ENCODE peak calls at places on chromosomes 6 and 20, in ten cellular contexts. U is NCI-H1105; O is NCI-H2081 treated with DMSO at 0.1 percent for 48 hours; J is Right ventricle myocardium inferior; M is Calu3; K is stimulated activated CD4-positive, alpha-beta T cell treated with anti-CD3 and anti-CD28 coated beads, Interleukin-12 subunit alpha, Interleukin-12 subunit beta, amount 100 ng/mL, for 48 hours; Y is nephron progenitor cell; F is activated CD8-positive, alpha-beta memory T cell treated with anti-CD3 and anti-CD28 coated beads for 1 hour; N is body of pancreas; H is GM23248. G is an unnamed sample.
A peak's percentile ranks its signal among the peaks of the same experiment; 100 is the strongest.

GRCh38 chr20:50995506-50995905 is 27.4 kb downstream of the KCNG1 start:
- DNase-seq in H (peak; percentile 56), U (no peak), F (no peak), O (no peak), M (no peak), Y (no peak), N (no peak), J (no peak), K (no peak), G (no peak)

GRCh38 chr6:50791900-50792508 is 26.7 kb upstream of the TFAP2B start:
- DNase-seq in M (peak; percentile 29), O (peak; percentile 2), N (peak; percentile 27), J (no peak), F (no peak), U (peak; percentile 41), Y (peak; percentile 29), K (no peak), H (peak; percentile 75), G (peak; percentile 12)

GRCh38 chr6:157151989-157152388 is 171.3 kb downstream of the TMEM242 start:
- DNase-seq in M (no peak), O (no peak), J (no peak), F (no peak), H (peak; percentile 70), K (no peak), Y (no peak), N (no peak), U (no peak), G (no peak)

GRCh38 chr20:14189794-14190402 is 147.5 kb downstream of the FLRT3 start:
- DNase-seq in J (no peak), K (no peak), U (peak; percentile 28), N (no peak), M (peak; percentile 12), F (no peak), Y (no peak), O (peak; percentile 5), H (peak; percentile 70), G (no peak)

GRCh38 chr6:79762370-79762769 is 131.2 kb downstream of the SH3BGRL2 start:
- DNase-seq in N (no peak), F (no peak), J (no peak), M (peak; percentile 13), K (no peak), U (no peak), Y (no peak), H (peak; percentile 19), O (no peak), G (no peak)

GRCh38 chr20:7859371-7859802 is 80.9 kb downstream of the HAO1 start:
- DNase-seq in Y (peak; percentile 14), N (peak; percentile 39), H (peak; percentile 79), O (peak; percentile 44), J (no peak), M (peak; percentile 23), U (peak; percentile 49), F (no peak), K (no peak), G (no peak)

GRCh38 chr6:82589509-82590206 is 226.0 kb downstream of the TPBG start:
- DNase-seq in H (peak; percentile 84), K (no peak), Y (no peak), N (no peak), F (no peak), O (no peak), J (no peak), U (no peak), M (peak; percentile 24), G (no peak)

GRCh38 chr6:16286151-16286522 is 47.8 kb downstream of the GMPR start:
- DNase-seq in J (no peak), K (peak; percentile 10), Y (peak; percentile 84), N (no peak), H (peak; percentile 76), F (no peak), M (peak; percentile 30), U (no peak), O (no peak), G (peak; percentile 39)

GRCh38 chr6:150741633-150742200 is 123.8 kb upstream of the MTHFD1L start:
- DNase-seq in U (no peak), H (no peak), M (no peak), O (no peak), K (peak; percentile 5), J (no peak), Y (no peak), N (peak; percentile 14), F (no peak), G (peak; percentile 28)

GRCh38 chr20:8721098-8721497 is 347.8 kb upstream of the PLCB4 start:
- DNase-seq in M (peak; percentile 30), O (peak; percentile 25), F (no peak), Y (peak; percentile 39), H (peak; percentile 73), U (peak; percentile 56), J (peak; percentile 70), K (peak; percentile 18), N (peak; percentile 69), G (peak; percentile 3)

GRCh38 chr6:167760979-167761793 is 65.5 kb upstream of the AFDN start:
- DNase-seq in O (no peak), M (no peak), Y (peak; percentile 19), K (no peak), J (peak; percentile 83), F (no peak), U (no peak), N (peak; percentile 53), H (no peak), G (no peak)

GRCh38 chr6:21608610-21609009 is 15.1 kb downstream of the SOX4 start:
- DNase-seq in O (no peak), M (no peak), Y (no peak), J (no peak), K (no peak), H (no peak), F (no peak), U (no peak), N (no peak), G (no peak)

GRCh38 chr6:30721198-30722024 is 1.3 kb downstream of the TUBB start:
- DNase-seq in F (peak; percentile 87), J (peak; percentile 95), H (peak; percentile 98), M (peak; percentile 97), Y (peak; percentile 95), K (peak; percentile 93), N (peak; percentile 92), O (no peak), U (peak; percentile 91), G (peak; percentile 57)

GRCh38 chr6:42452171-42453026 is 673 bp upstream of the TRERF1 start:
- DNase-seq in O (peak; percentile 52), U (peak; percentile 53), J (peak; percentile 81), H (peak; percentile 79), F (no peak), Y (peak; percentile 80), K (no peak), M (peak; percentile 68), N (peak; percentile 80), G (no peak)

GRCh38 chr6:130869681-130870080 is 42.5 kb downstream of the SMLR1 start:
- DNase-seq in O (no peak), M (no peak), U (no peak), H (no peak), Y (no peak), K (no peak), J (peak; percentile 53), F (no peak), N (no peak), G (no peak)

GRCh38 chr20:50308513-50309279 is 118.1 kb downstream of the CEBPB start:
- DNase-seq in U (no peak), O (no peak), Y (peak; percentile 52), F (no peak), N (peak; percentile 88), H (peak; percentile 97), M (peak; percentile 80), J (peak; percentile 96), K (no peak), G (no peak)

GRCh38 chr20:48831702-48832422 is 4.1 kb upstream of the PREX1 start:
- DNase-seq in F (no peak), U (no peak), M (peak; percentile 44), K (no peak), Y (no peak), H (peak; percentile 70), N (peak; percentile 36), J (no peak), O (no peak), G (no peak)